ENCODE peak calls at places on chromosomes 16 and 17, in four cellular contexts. H is breast epithelium; X is AG10803; P is CD8-positive, alpha-beta T cell. V is an unnamed sample.

GRCh38 chr16:68332411-68333121 is 21.7 kb downstream of the PRMT7 start:
- DNase-seq in H (no peak), P (no peak), X (peak; percentile 17), V (peak; percentile 82)

GRCh38 chr17:52515927-52516326 is 357.4 kb upstream of the CA10 start:
- DNase-seq in X (no peak), H (no peak), P (no peak), V (no peak)

GRCh38 chr16:81551141-81551808 is 106.7 kb downstream of the CMIP start:
- DNase-seq in H (no peak), P (no peak), X (peak; percentile 70), V (peak; percentile 50)

GRCh38 chr17:48262982-48263586 is 155.5 kb downstream of the SNX11 start:
- DNase-seq in H (no peak), P (no peak), X (peak; percentile 26), V (no peak)

GRCh38 chr16:77679901-77680300 is 42.4 kb upstream of the NUDT7 start:
- DNase-seq in H (no peak), X (peak; percentile 10), P (no peak), V (peak; percentile 56)

GRCh38 chr16:776824-777223 is 11.4 kb downstream of the RPUSD1 start:
- DNase-seq in X (no peak), H (no peak), P (no peak), V (no peak)

GRCh38 chr17:48606892-48607241 is 2.1 kb upstream of the HOXB6 start:
- DNase-seq in X (no peak), H (no peak), P (no peak), V (no peak)

GRCh38 chr17:73156166-73156840 is 8.5 kb upstream of the SSTR2 start:
- DNase-seq in X (peak; percentile 57), P (peak; percentile 53), H (peak; percentile 63), V (peak; percentile 72)

GRCh38 chr17:8726951-8727555 is 17.6 kb downstream of the CCDC42 start:
- DNase-seq in H (peak; percentile 77), X (peak; percentile 3), P (no peak), V (peak; percentile 64)

GRCh38 chr17:67649891-67650290 is 67.8 kb upstream of the NOL11 start:
- DNase-seq in X (no peak), H (no peak), P (no peak), V (no peak)

GRCh38 chr16:49574826-49575225 is 201.2 kb downstream of the C16orf78 start:
- DNase-seq in X (no peak), H (no peak), P (no peak), V (no peak)

GRCh38 chr17:76473541-76473985 is 6.2 kb downstream of the AANAT start:
- DNase-seq in X (no peak), H (no peak), P (no peak), V (no peak)

GRCh38 chr17:56985371-56986162 is 7.6 kb downstream of the SCPEP1 start:
- DNase-seq in H (no peak), P (no peak), X (no peak), V (no peak)

GRCh38 chr17:19287651-19288050 is 50.5 kb downstream of the EPN2 start:
- DNase-seq in X (no peak), P (no peak), H (no peak), V (no peak)

GRCh38 chr16:65547799-65548446 is 426.1 kb upstream of the CDH11 start:
- DNase-seq in P (no peak), H (no peak), X (peak; percentile 100), V (peak; percentile 92)

GRCh38 chr17:74769856-74770497 is 6.2 kb downstream of the NAT9 start:
- DNase-seq in P (no peak), H (no peak), X (no peak), V (no peak)

GRCh38 chr17:18116078-18116477 is 7.5 kb downstream of the MYO15A start:
- DNase-seq in X (no peak), P (no peak), H (no peak), V (no peak)

GRCh38 chr17:65542595-65542994 is 18.9 kb downstream of the AXIN2 start:
- DNase-seq in P (no peak), X (no peak), H (no peak), V (no peak)

DNA sequence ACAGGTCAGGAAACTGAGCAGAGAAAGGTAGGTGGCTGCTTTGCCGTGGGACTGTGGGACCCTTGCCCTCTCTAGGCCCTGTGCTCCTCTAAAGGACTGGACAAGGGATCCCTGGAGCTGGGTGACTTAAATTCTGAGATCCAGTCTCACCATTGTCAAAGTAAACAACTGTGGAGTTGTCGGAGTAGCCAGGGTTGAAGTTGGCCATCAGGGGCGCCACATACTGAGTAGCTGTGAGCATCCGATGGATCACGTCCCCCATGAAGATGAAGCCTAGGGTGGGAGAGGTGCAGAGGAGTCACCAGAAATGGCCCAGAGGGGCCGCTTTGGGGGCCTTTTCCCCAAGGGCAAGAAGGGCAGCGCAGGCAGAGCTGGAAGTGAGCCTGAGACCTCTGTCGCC is 43.5 kb downstream of the PLXDC1 start:
- DNase-seq in H (no peak), P (no peak), X (no peak), V (no peak)
- TF ChIP-seq CTCF in H (no peak), P (no peak), X (no peak), V (no peak)

GRCh38 chr16:67015317-67015731 is 13.6 kb upstream of the CBFB start:
- DNase-seq in X (no peak), P (no peak), H (peak; percentile 19), V (no peak)

GRCh38 chr16:67013823-67014640 is 14.9 kb upstream of the CBFB start:
- DNase-seq in X (peak; percentile 54), P (peak; percentile 64), H (peak; percentile 75), V (peak; percentile 53)

GRCh38 chr16:67013238-67013822 is 15.6 kb upstream of the CBFB start:
- DNase-seq in P (no peak), X (no peak), H (no peak), V (no peak)

GRCh38 chr16:67016143-67016542 is 12.8 kb upstream of the CBFB start:
- DNase-seq in H (peak; percentile 45), P (no peak), X (no peak), V (no peak)

DNA sequence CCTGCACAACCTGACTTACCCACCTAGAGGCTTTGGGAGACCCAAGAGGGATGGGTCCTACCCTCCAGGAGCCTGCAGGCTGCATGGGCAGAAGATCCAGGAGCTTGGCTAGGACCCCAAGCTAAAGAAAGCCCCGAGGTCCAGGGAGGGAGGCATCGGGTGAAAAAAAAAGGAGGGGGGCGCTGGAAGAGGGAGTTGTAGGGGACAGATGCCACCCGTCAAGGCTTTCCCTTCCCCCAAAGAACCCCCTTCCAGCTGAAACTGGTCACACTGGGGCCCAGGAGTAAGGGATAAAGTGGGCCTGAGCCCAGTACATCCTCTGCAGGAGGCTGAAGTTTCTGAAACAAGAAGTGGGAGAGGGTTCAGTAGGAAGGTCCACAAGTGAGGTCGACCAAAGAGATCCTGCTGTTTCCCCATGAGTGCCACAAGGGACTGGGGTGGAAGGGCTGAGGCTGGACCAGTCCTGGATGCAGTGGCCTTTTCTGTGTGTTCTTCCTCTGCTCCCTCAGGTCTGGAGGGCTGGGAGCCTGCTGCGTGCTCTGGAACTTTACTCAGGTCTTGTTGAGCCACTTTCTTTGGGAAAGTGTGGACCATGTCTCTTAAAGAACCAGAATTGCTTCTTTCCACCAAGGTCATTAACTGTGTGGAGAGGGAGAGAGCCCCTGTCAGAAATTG is 14.2 kb upstream of the CBFB start:
- DNase-seq in H (peak; percentile 28), P (no peak), X (no peak), V (no peak)
- H3K4me3 ChIP-seq in H (peak overlapping the region; percentile 75), P (peak overlapping the region; percentile 56), X (peak overlapping the region; percentile 52), V (no peak overlapping the region)

GRCh38 chr16:86371083-86371803 is 139.1 kb upstream of the FOXF1 start:
- DNase-seq in X (no peak), H (no peak), P (no peak), V (no peak)

GRCh38 chr16:86367291-86368072 is 142.8 kb upstream of the FOXF1 start:
- DNase-seq in X (no peak), H (no peak), P (no peak), V (peak; percentile 69)

GRCh38 chr16:86372193-86372592 is 138.1 kb upstream of the FOXF1 start:
- DNase-seq in H (no peak), X (no peak), P (no peak), V (no peak)

GRCh38 chr16:86368261-86368660 is 142.1 kb upstream of the FOXF1 start:
- DNase-seq in X (no peak), H (no peak), P (no peak), V (no peak)

DNA sequence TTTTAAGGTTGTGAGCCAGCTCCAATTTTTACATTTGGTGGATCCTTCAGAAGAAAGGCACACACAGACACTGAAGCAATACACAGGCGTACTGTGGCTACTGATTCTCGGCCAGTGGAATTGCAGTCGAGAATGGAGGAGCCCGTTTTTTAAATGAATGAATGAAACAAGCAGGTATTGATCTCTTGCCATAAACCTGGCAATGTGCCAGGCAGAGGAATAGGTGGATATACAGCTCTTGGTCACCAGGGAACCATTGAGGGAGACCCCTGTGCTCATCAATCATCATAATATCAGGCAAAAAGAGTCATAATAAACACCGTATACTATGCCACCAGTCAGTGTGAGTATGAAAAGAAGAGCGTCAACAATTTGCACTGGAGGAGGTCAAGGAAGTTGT is 140.3 kb upstream of the FOXF1 start:
- DNase-seq in P (no peak), X (no peak), H (no peak), V (no peak)
- TF ChIP-seq CTCF in P (no peak), X (no peak), H (no peak), V (no peak)

DNA sequence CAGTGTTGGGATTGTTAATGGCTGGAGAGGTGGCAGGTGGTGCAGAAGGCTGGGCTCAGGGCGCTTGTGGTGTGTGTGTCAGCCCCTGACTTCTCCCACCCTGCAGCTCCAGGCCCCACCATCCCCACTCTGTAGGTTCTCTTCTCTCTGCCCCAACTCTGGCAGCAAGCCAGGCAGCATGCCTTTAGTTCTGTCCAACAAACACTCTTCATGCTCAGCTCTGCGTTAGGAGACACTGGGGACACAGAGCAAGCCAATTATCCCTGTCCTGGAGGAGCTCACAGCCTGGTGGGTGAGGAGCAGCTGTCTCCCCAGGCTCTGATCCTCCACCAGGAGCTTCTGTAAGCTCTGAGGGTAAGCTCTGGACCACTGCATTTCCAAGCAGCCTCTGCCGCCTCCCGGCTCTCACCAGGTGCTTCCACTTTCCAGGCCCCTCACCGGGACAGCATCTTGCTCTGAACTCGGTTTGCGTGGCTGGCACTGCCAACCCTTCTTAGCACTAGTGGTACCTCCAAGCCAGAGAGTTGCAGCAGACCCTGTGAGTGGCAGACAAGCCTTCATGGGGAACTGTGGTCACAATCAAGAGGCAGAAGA is 34.3 kb upstream of the WSCD1 start:
- DNase-seq in P (no peak), H (no peak), X (no peak), V (no peak)
- H3K4me3 ChIP-seq in P (no peak overlapping the region), H (no peak overlapping the region), X (no peak overlapping the region), V (no peak overlapping the region)

GRCh38 chr17:34434065-34434464 is 71.0 kb upstream of the CCL1 start:
- DNase-seq in X (no peak), H (no peak), P (no peak), V (no peak)
- TF ChIP-seq CTCF in X (no peak), H (no peak), P (no peak), V (no peak)

DNA sequence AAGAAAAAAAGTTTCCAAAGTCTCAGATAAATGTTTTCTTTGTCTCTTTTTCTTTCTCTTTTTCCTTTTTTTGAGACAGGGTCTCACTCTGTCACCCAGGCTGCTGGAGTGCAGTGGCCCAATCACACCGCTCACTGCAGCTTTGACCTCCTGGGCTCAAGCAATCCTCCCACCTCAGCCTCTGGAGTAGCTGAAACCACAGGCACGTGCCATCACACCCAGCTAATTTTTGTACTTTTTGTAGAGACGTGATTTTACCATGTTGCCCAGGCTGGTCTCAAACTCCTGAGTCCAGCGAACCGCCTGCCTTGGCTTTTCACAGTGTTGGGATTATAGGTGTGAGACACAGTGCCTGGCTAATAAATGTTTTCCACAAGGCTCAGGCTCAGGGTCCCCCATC is 53.3 kb upstream of the KSR1 start:
- DNase-seq in H (no peak), X (no peak), P (no peak), V (no peak)
- H3K4me3 ChIP-seq in H (no peak overlapping the region), X (no peak overlapping the region), P (no peak overlapping the region), V (no peak overlapping the region)

GRCh38 chr17:3799181-3799627 is 1.8 kb downstream of the ITGAE start:
- DNase-seq in P (no peak), H (no peak), X (no peak), V (no peak)
- TF ChIP-seq CTCF in P (no peak), H (no peak), X (no peak), V (no peak)